ENCODE peak calls at places on chromosomes 12 and 14, in four cellular contexts. P is NCI-H1092 treated with DMSO at 0.1 percent for 48 hours; Z is HCT116; O is activated CD4-positive, CD25-positive, alpha-beta regulatory T cell treated with anti-CD3 and anti-CD28 coated beads, Interleukin-2, amount 50 U/mL, for 72 hours. B is an unnamed sample.

GRCh38 chr12:29970501-29970900 is 186.8 kb upstream of the TMTC1 start:
- DNase-seq in P (no peak), Z (no peak), O (no peak), B (no peak)

GRCh38 chr12:12784911-12785814 is at the start of gene APOLD1:
- DNase-seq in P (no peak), Z (no peak), O (no peak), B (peak; percentile 22)

GRCh38 chr12:2338381-2338780 is 285.6 kb downstream of the CACNA1C start:
- DNase-seq in P (no peak), Z (no peak), O (no peak), B (no peak)

GRCh38 chr14:76195003-76195402 is 43.3 kb downstream of the GPATCH2L start:
- DNase-seq in P (no peak), Z (no peak), O (no peak), B (no peak)

GRCh38 chr12:20220339-20220738 is 148.0 kb upstream of the PDE3A start:
- DNase-seq in P (peak; percentile 5), Z (peak; percentile 36), O (no peak), B (peak; percentile 11)

GRCh38 chr14:38404100-38404541 is 148.2 kb upstream of the CLEC14A start:
- DNase-seq in P (no peak), Z (no peak), O (no peak), B (peak; percentile 46)

GRCh38 chr12:27573972-27574371 is 50.0 kb downstream of the PPFIBP1 start:
- DNase-seq in P (no peak), Z (peak; percentile 37), O (no peak), B (peak; percentile 80)

GRCh38 chr14:101137234-101137633 is 233.7 kb upstream of the RTL1 start:
- DNase-seq in P (no peak), Z (no peak), O (no peak), B (no peak)

GRCh38 chr12:44961887-44962286 is 85.8 kb upstream of the NELL2 start:
- DNase-seq in P (no peak), Z (no peak), O (no peak), B (no peak)

GRCh38 chr14:74980746-74981661 is 21.7 kb upstream of the EIF2B2 start:
- DNase-seq in P (peak; percentile 65), Z (no peak), O (no peak), B (peak; percentile 56)

GRCh38 chr14:41022932-41023331 is 583.7 kb upstream of the LRFN5 start:
- DNase-seq in P (no peak), Z (no peak), O (no peak), B (no peak)

GRCh38 chr12:27542628-27543027 is 18.6 kb downstream of the PPFIBP1 start:
- DNase-seq in P (no peak), Z (no peak), O (no peak), B (peak; percentile 57)

GRCh38 chr12:32159925-32160324 is 53.3 kb downstream of the BICD1 start:
- DNase-seq in P (no peak), Z (no peak), O (no peak), B (peak; percentile 30)

GRCh38 chr14:100439781-100440180 is 116.6 kb downstream of the SLC25A47 start:
- DNase-seq in P (no peak), Z (no peak), O (no peak), B (no peak)

GRCh38 chr14:94689218-94689984 is 77.2 kb downstream of the SERPINA3 start:
- DNase-seq in P (peak; percentile 36), Z (no peak), O (peak; percentile 69), B (peak; percentile 94)

GRCh38 chr12:6614513-6615177 is 7.5 kb upstream of the CHD4 start:
- DNase-seq in P (no peak), Z (no peak), O (no peak), B (no peak)

GRCh38 chr12:38477341-38478090 is 160.9 kb downstream of the ALG10B start:
- DNase-seq in P (no peak), Z (no peak), O (no peak), B (no peak)

GRCh38 chr12:102652645-102653313 is 172.4 kb upstream of the IGF1 start:
- DNase-seq in P (no peak), Z (no peak), O (no peak), B (no peak)

GRCh38 chr14:56268039-56268438 is 149.8 kb downstream of the PELI2 start:
- DNase-seq in P (no peak), Z (no peak), O (no peak), B (no peak)

GRCh38 chr12:130026608-130027176 is 122.9 kb upstream of the TMEM132D start:
- DNase-seq in P (peak; percentile 8), Z (no peak), O (peak; percentile 32), B (no peak)

GRCh38 chr12:54368016-54368708 is 3.9 kb upstream of the GPR84 start:
- DNase-seq in P (no peak), Z (no peak), O (no peak), B (no peak)

GRCh38 chr12:73308747-73309146 is 1036.6 kb downstream of the TRHDE start:
- DNase-seq in P (no peak), Z (peak; percentile 10), O (no peak), B (no peak)

GRCh38 chr14:32883189-32883588 is 55.5 kb upstream of the NPAS3 start:
- DNase-seq in P (no peak), Z (no peak), O (no peak), B (no peak)

GRCh38 chr14:84247693-84248092 is 1282.3 kb upstream of the FLRT2 start:
- DNase-seq in P (no peak), Z (no peak), O (no peak), B (no peak)

B was measured in AG20443.